ENCODE peak calls at places on chromosomes 12 and 14, in seven cellular contexts. W is heart right ventricle; D is K562; Z is left ventricle myocardium inferior; U is SK-N-SH; Q is CD8-positive, alpha-beta T cell; B is pancreas. Y is an unnamed sample.

GRCh38 chr14:60160422-60160821 is 4.8 kb downstream of the DHRS7 start:
- DNase-seq in W (no peak), D (no peak), Z (no peak), U (no peak), Q (no peak), B (no peak), Y (no peak)

GRCh38 chr12:80872053-80872452 is 65.7 kb downstream of the LIN7A start:
- DNase-seq in W (no peak), D (no peak), Z (no peak), U (no peak), Q (no peak), B (no peak), Y (no peak)

GRCh38 chr14:90569201-90569600 is 172.4 kb downstream of the CALM1 start:
- DNase-seq in W (no peak), D (no peak), Z (no peak), U (no peak), Q (no peak), B (no peak), Y (no peak)

GRCh38 chr12:52022841-52023181 is 16.1 kb downstream of the TAMALIN start:
- DNase-seq in W (no peak), D (peak), Z (no peak), U (peak), Q (no peak), B (no peak), Y (no peak)

GRCh38 chr14:95577067-95577800 is 42.4 kb downstream of the GLRX5 start:
- DNase-seq in W (no peak), D (no peak), Z (no peak), U (no peak), Q (no peak), B (no peak), Y (no peak)

GRCh38 chr14:86038401-86038985 is 508.5 kb downstream of the FLRT2 start:
- DNase-seq in W (peak), D (peak), Z (no peak), U (peak), Q (peak), B (peak), Y (peak)

GRCh38 chr14:89447182-89447970 is 30.3 kb upstream of the FOXN3 start:
- DNase-seq in W (no peak), D (no peak), Z (no peak), U (no peak), Q (no peak), B (no peak), Y (no peak)

GRCh38 chr14:22338381-22338780 is 250.6 kb downstream of the DAD1 start:
- DNase-seq in W (no peak), D (no peak), Z (no peak), U (no peak), Q (no peak), B (no peak), Y (no peak)

GRCh38 chr14:100524933-100525243 is 62.3 kb downstream of the BEGAIN start:
- DNase-seq in W (peak), D (peak), Z (no peak), U (no peak), Q (peak), B (peak), Y (no peak)

GRCh38 chr14:21989090-21989489 is 315.5 kb upstream of the OR4E1 start:
- DNase-seq in W (no peak), D (no peak), Z (no peak), U (no peak), Q (no peak), B (no peak), Y (no peak)

GRCh38 chr14:65131176-65131765 is 29.0 kb upstream of the MAX start:
- DNase-seq in W (no peak), D (no peak), Z (no peak), U (no peak), Q (no peak), B (no peak), Y (peak)

GRCh38 chr14:21917699-21918436 is 244.2 kb upstream of the OR4E1 start:
- DNase-seq in W (peak), D (peak), Z (no peak), U (peak), Q (peak), B (no peak), Y (peak)

GRCh38 chr12:69102856-69103255 is 136.5 kb upstream of the CPSF6 start:
- DNase-seq in W (no peak), D (no peak), Z (no peak), U (no peak), Q (no peak), B (no peak), Y (no peak)

DNA sequence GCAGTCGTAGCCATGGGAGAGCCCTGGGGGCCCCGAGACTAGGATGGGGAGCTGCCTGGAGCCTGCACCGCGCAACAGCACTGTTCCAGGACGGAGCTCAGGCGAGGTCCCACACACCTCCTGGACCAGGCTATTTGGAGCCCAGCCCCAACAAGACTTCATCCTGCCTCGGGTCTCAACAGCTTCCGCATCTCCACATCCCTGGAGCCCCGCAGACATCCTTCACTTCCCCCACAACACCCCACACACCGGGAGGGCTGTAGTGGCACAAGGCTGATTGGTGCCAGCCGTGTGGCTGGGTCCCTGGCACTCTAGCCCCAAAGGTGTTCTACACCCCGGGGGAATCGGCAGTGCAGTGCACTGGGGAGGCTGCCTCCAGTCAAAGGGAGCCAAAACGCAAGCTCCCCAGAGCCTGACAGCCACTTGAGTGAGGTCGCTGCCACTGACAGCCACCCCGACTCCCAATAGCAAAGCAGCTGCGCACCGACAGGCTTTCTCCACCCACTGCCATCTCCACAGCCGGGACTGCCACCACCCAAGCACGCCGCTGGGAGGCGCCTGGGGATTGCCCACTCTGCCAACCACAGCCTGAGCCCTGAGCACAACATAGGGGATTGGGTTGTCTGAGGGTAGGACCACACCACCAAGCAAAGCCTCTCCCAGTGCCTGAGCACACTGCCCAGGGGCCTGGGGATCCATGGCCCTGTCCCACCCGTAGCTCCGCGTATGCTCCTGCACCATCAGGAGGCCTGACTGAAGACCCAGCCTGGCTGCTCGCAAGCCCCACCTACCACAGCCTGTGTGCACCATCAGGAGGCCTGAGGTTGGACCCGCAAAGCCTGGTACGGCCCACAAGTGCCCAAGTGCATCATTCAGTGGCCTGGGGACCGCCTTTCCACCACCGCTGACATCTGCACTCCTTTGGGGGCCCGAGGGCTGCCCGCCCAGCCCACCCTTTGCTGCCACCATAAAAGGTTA is 13.2 kb upstream of the KLRF1 start:
- DNase-seq in W (peak), D (peak), Z (peak), U (peak), Q (peak), B (peak), Y (peak)
- H3K4me3 ChIP-seq in W (peak), D (no peak), Z (peak), U (no peak), Q (peak), B (no peak), Y (peak)

GRCh38 chr14:68192935-68193334 is 373.4 kb downstream of the RAD51B start:
- DNase-seq in W (no peak), D (no peak), Z (no peak), U (no peak), Q (no peak), B (no peak), Y (no peak)

GRCh38 chr14:68195126-68195525 is 375.5 kb downstream of the RAD51B start:
- DNase-seq in W (no peak), D (no peak), Z (no peak), U (no peak), Q (no peak), B (no peak), Y (no peak)

GRCh38 chr14:68191567-68192321 is 372.2 kb downstream of the RAD51B start:
- DNase-seq in W (no peak), D (no peak), Z (no peak), U (no peak), Q (no peak), B (peak), Y (no peak)

GRCh38 chr14:68190032-68190431 is 370.5 kb downstream of the RAD51B start:
- DNase-seq in W (no peak), D (no peak), Z (no peak), U (no peak), Q (no peak), B (no peak), Y (no peak)

DNA sequence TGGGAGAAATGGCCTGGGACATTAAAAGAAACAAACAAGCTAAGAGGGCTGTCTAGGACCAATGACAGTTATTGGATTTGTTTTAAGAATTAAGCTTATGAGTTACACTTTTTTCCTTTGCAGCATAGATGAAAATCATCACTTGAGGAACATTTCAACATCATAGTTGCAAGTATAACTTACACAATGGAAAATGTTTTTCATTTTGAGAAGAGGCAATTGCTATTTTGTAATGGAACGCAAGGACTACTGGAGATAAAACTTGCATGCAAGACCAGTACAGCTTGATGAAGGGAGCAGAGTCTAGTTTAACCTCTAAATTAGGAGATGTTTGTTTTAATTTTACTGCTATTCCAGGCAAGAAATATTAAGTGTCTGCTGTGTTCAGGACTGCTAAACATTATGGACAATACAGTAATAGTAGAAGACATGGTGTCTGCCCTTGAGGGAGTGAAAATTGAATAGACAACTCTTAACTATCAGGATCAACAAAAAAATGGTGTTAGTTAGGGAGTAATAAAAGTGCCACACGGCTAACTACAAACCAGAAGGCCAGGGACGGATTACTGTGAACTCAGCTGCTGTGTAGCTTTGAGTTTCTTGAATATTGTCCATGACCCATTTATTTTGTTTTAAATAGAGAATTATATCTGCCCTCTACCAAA is 374.5 kb downstream of the RAD51B start:
- DNase-seq in W (no peak), D (no peak), Z (no peak), U (no peak), Q (no peak), B (peak), Y (no peak)
- H3K4me3 ChIP-seq in W (no peak), D (no peak), Z (no peak), U (no peak), Q (no peak), B (no peak), Y (no peak)

GRCh38 chr14:20799444-20799843 is 3.2 kb downstream of the RNASE1 start:
- DNase-seq in W (no peak), D (no peak), Z (no peak), U (no peak), Q (no peak), B (no peak), Y (no peak)

GRCh38 chr14:20797159-20797558 is 5.5 kb downstream of the RNASE1 start:
- DNase-seq in W (no peak), D (no peak), Z (no peak), U (no peak), Q (no peak), B (no peak), Y (no peak)

GRCh38 chr14:20799955-20800544 is 2.6 kb downstream of the RNASE1 start:
- DNase-seq in W (peak), D (peak), Z (peak), U (no peak), Q (no peak), B (no peak), Y (no peak)

GRCh38 chr14:20798318-20798717 is 4.3 kb downstream of the RNASE1 start:
- DNase-seq in W (no peak), D (no peak), Z (no peak), U (no peak), Q (no peak), B (no peak), Y (no peak)

DNA sequence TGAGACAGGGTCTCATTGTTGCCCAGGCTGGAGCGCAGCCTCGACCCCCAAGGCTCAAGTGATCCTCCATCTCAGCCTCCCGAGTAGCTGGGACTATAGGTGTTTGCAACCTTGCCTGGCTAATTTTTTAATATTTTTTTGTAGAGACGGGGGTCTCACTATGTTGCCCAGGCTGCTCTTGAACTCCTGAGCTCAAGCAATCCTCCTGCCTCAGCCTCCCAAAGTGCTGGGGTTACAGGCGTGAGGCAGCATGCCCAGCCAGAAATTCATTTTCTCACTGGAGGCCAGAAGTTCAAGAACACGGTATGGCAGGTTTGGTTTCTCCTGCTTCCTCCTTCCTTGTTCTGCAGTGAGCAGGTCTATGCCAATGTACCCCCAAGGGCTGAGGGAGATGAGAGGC is 3.7 kb downstream of the RNASE1 start:
- DNase-seq in W (no peak), D (no peak), Z (no peak), U (no peak), Q (no peak), B (no peak), Y (no peak)
- H3K4me3 ChIP-seq in W (peak), D (no peak), Z (peak), U (no peak), Q (no peak), B (no peak), Y (no peak)

GRCh38 chr12:128726866-128727265 is 96.9 kb downstream of the SLC15A4 start:
- DNase-seq in W (no peak), D (no peak), Z (no peak), U (no peak), Q (no peak), B (no peak), Y (no peak)

GRCh38 chr12:128729628-128730121 is 94.1 kb downstream of the SLC15A4 start:
- DNase-seq in W (no peak), D (no peak), Z (no peak), U (no peak), Q (no peak), B (no peak), Y (no peak)

GRCh38 chr12:128727461-128727860 is 96.3 kb downstream of the SLC15A4 start:
- DNase-seq in W (no peak), D (no peak), Z (no peak), U (no peak), Q (no peak), B (no peak), Y (no peak)

GRCh38 chr12:128727999-128728398 is 95.8 kb downstream of the SLC15A4 start:
- DNase-seq in W (no peak), D (no peak), Z (no peak), U (no peak), Q (no peak), B (no peak), Y (no peak)

GRCh38 chr12:128724468-128725046 is 99.2 kb downstream of the SLC15A4 start:
- DNase-seq in W (no peak), D (no peak), Z (no peak), U (no peak), Q (no peak), B (no peak), Y (no peak)
- H3K4me3 ChIP-seq in W (no peak), D (no peak), Z (no peak), U (no peak), Q (no peak), B (no peak), Y (no peak)

GRCh38 chr14:71371711-71372396 is 464.6 kb downstream of the PCNX1 start:
- DNase-seq in W (no peak), D (no peak), Z (no peak), U (no peak), Q (no peak), B (no peak), Y (peak)
- H3K4me3 ChIP-seq in W (no peak), D (no peak), Z (no peak), U (no peak), Q (no peak), B (no peak), Y (no peak)

DNA sequence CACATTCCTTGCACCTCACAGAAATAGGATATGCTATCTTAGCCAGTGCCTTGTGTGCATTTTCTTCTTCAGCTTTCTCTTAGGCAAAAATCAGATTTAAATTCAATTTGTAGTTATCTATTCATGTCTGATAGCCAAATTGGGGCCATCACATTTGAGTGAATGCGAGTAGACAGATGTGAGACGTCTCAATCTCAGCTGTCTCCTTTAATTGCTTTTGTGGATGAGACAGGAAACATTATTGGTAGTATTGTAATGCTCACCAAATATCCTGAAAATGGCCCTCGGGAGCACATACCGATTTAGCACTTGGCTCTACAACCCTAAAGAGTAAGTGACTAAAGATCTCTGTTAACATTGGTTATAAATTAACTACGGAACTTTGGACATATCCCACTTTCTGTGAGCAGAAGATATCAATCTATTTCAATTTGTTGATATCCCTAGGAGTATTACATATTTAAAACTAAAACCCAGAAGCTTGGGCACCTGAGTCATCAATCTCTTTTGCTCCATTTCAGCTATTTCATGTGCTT is 1012.5 kb upstream of the TMEM132C start:
- DNase-seq in W (no peak), D (no peak), Z (no peak), U (no peak), Q (no peak), B (no peak), Y (no peak)
- H3K4me3 ChIP-seq in W (no peak), D (no peak), Z (no peak), U (no peak), Q (no peak), B (no peak), Y (no peak)

GRCh38 chr12:76768566-76768965 is 4.7 kb downstream of the ZDHHC17 start:
- DNase-seq in W (no peak), D (no peak), Z (no peak), U (no peak), Q (no peak), B (no peak), Y (no peak)

GRCh38 chr12:76764856-76765255 is 941 bp downstream of the ZDHHC17 start:
- DNase-seq in W (no peak), D (no peak), Z (no peak), U (peak), Q (no peak), B (no peak), Y (peak)

GRCh38 chr12:76766161-76766560 is 2.2 kb downstream of the ZDHHC17 start:
- DNase-seq in W (no peak), D (no peak), Z (no peak), U (no peak), Q (no peak), B (no peak), Y (no peak)

GRCh38 chr12:76763746-76764675 is at the start of gene ZDHHC17:
- DNase-seq in W (peak), D (peak), Z (peak), U (peak), Q (peak), B (peak), Y (peak)

GRCh38 chr12:76765598-76765997 is 1.7 kb downstream of the ZDHHC17 start:
- DNase-seq in W (no peak), D (no peak), Z (no peak), U (no peak), Q (no peak), B (no peak), Y (peak)
- H3K4me3 ChIP-seq in W (peak), D (peak), Z (peak), U (peak), Q (no peak), B (no peak), Y (peak)

GRCh38 chr12:55847033-55847432 is 4.3 kb upstream of the MMP19 start:
- DNase-seq in W (no peak), D (no peak), Z (no peak), U (no peak), Q (no peak), B (no peak), Y (peak)
- H3K4me3 ChIP-seq in W (no peak), D (no peak), Z (no peak), U (no peak), Q (no peak), B (no peak), Y (no peak)

DNA sequence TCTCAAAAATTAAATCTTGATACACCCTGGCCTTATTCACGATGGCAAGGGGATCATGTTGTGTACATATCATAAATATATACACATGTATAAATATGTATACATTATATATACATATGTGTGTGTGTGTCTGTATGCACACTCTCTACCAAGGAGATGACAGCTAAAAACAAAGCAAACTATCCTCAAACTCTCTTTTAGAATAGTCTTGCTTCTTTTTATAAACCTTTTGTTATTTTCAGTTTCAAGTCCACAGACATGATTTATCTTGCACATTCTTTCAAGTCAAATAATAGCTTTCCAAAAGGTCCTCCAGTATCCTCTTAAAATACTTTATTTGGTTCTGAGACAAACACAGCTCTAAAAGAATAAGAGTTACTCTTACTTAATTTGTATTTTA is 8.4 kb downstream of the ANO6 start:
- DNase-seq in W (no peak), D (no peak), Z (no peak), U (no peak), Q (no peak), B (no peak), Y (no peak)
- H3K4me3 ChIP-seq in W (no peak), D (no peak), Z (no peak), U (no peak), Q (no peak), B (no peak), Y (no peak)

GRCh38 chr14:51860164-51860835 is at the start of gene GNG2:
- DNase-seq in W (peak), D (no peak), Z (peak), U (peak), Q (peak), B (peak), Y (peak)
- H3K4me3 ChIP-seq in W (peak), D (no peak), Z (peak), U (peak), Q (peak), B (no peak), Y (peak)